ENCODE peak calls at places on chromosome 20, in seven cellular contexts. D is fibroblast of lung; E is tibial artery; M is SJCRH30; X is Caki2; L is HCT116; N is activated naive CD4-positive, alpha-beta T cell treated with Interleukin-2 at 50 U/mL for 16 hours. I is an unnamed sample.

GRCh38 chr20:22584630-22584921 is 204 bp upstream of the FOXA2 start:
- DNase-seq in D (no peak), L (no peak), E (no peak), X (no peak), M (no peak), N (no peak), I (no peak)

GRCh38 chr20:58840816-58841538 is 9.7 kb downstream of the GNAS-AS1 start:
- DNase-seq in N (no peak), X (no peak), L (no peak), E (no peak), M (no peak), D (no peak), I (no peak)

GRCh38 chr20:41232971-41233926 is 84.3 kb downstream of the ZHX3 start:
- DNase-seq in D (peak), X (peak), M (no peak), E (no peak), L (no peak), N (no peak), I (no peak)

GRCh38 chr20:6818033-6818808 is 50.7 kb downstream of the BMP2 start:
- DNase-seq in D (no peak), L (no peak), X (no peak), N (no peak), E (no peak), M (peak), I (no peak)

GRCh38 chr20:43849496-43850197 is 65.0 kb upstream of the TOX2 start:
- DNase-seq in D (peak), E (no peak), M (peak), L (no peak), X (peak), N (no peak), I (peak)

GRCh38 chr20:54172856-54173652 is 732 bp downstream of the CYP24A1 start:
- DNase-seq in L (no peak), D (peak), N (no peak), E (no peak), M (no peak), X (peak), I (no peak)

GRCh38 chr20:16098890-16099639 is 474.2 kb downstream of the KIF16B start:
- DNase-seq in L (no peak), D (peak), N (no peak), M (peak), E (no peak), X (no peak), I (no peak)

GRCh38 chr20:25540273-25540672 is 45.1 kb downstream of the NINL start:
- DNase-seq in M (no peak), L (peak), E (no peak), N (no peak), D (no peak), X (peak), I (no peak)

GRCh38 chr20:844473-845225 is 11.1 kb downstream of the FAM110A start:
- DNase-seq in E (peak), N (peak), X (peak), L (peak), D (peak), M (peak), I (peak)

GRCh38 chr20:43955244-43956191 is 40.9 kb downstream of the TOX2 start:
- DNase-seq in E (peak), M (peak), L (peak), X (peak), N (peak), D (peak), I (peak)

GRCh38 chr20:62595491-62595890 is 46.8 kb upstream of the SLCO4A1 start:
- DNase-seq in L (peak), M (peak), E (peak), N (peak), D (peak), X (peak), I (no peak)

GRCh38 chr20:45097485-45098095 is 3.3 kb downstream of the KCNS1 start:
- DNase-seq in D (peak), M (no peak), E (no peak), L (no peak), X (no peak), N (peak), I (peak)